ENCODE peak calls at places on chromosomes 11 and 22, in five cellular contexts. F is activated CD8-positive, alpha-beta memory T cell treated with anti-CD3 and anti-CD28 coated beads for 4 hours; I is IMR-90; T is lower lobe of right lung; Z is mesendoderm. X is an unnamed sample.

GRCh38 chr11:7576671-7577225 is 62.9 kb downstream of the PPFIBP2 start:
- DNase-seq in F (no peak), I (peak; percentile 47), T (no peak), Z (peak; percentile 50), X (no peak)

GRCh38 chr11:66069715-66070603 is at the start of gene PACS1:
- DNase-seq in F (peak; percentile 73), I (peak; percentile 73), T (peak; percentile 88), Z (peak; percentile 89), X (peak; percentile 70)

GRCh38 chr11:123409456-123409801 is 20.6 kb upstream of the GRAMD1B start:
- DNase-seq in F (no peak), I (no peak), T (no peak), Z (no peak), X (no peak)

GRCh38 chr22:31120230-31120629 is 2.5 kb upstream of the INPP5J start:
- DNase-seq in F (no peak), I (no peak), T (no peak), Z (no peak), X (no peak)

GRCh38 chr11:131849485-131849884 is 479.1 kb downstream of the NTM start:
- DNase-seq in F (no peak), I (no peak), T (no peak), Z (no peak), X (no peak)

GRCh38 chr11:117239295-117239694 is 6.8 kb downstream of the RNF214 start:
- DNase-seq in F (no peak), I (peak; percentile 96), T (no peak), Z (peak; percentile 42), X (no peak)

GRCh38 chr22:37254867-37255233 is 10.8 kb upstream of the RAC2 start:
- DNase-seq in F (no peak), I (peak; percentile 54), T (no peak), Z (no peak), X (no peak)

GRCh38 chr11:118790357-118791014 is 478 bp downstream of the DDX6 start:
- DNase-seq in F (peak; percentile 14), I (peak; percentile 56), T (peak; percentile 65), Z (peak; percentile 86), X (peak; percentile 49)

GRCh38 chr11:13183094-13183825 is 94.3 kb upstream of the BMAL1 start:
- DNase-seq in F (no peak), I (peak; percentile 54), T (no peak), Z (peak; percentile 32), X (no peak)

GRCh38 chr11:17714356-17714854 is 5.0 kb upstream of the MYOD1 start:
- DNase-seq in F (no peak), I (no peak), T (no peak), Z (no peak), X (no peak)

GRCh38 chr22:35400335-35400680 is 368 bp downstream of the MCM5 start:
- DNase-seq in F (no peak), I (no peak), T (no peak), Z (peak; percentile 39), X (no peak)

GRCh38 chr11:64649304-64649703 is 58.3 kb downstream of the SLC22A12 start:
- DNase-seq in F (no peak), I (no peak), T (no peak), Z (peak; percentile 69), X (no peak)

GRCh38 chr11:86047275-86047991 is 21.5 kb downstream of the PICALM start:
- DNase-seq in F (no peak), I (peak; percentile 54), T (no peak), Z (no peak), X (no peak)

GRCh38 chr11:120625565-120625964 is 114.0 kb downstream of the GRIK4 start:
- DNase-seq in F (no peak), I (no peak), T (no peak), Z (no peak), X (no peak)

GRCh38 chr11:113193894-113194293 is 120.5 kb upstream of the TTC12 start:
- DNase-seq in F (no peak), I (no peak), T (no peak), Z (no peak), X (no peak)

GRCh38 chr11:67648796-67649613 is 1.5 kb downstream of the ACY3 start:
- DNase-seq in F (no peak), I (no peak), T (no peak), Z (no peak), X (no peak)

GRCh38 chr11:125245299-125245698 is 80.7 kb downstream of the PKNOX2 start:
- DNase-seq in F (no peak), I (peak; percentile 4), T (no peak), Z (no peak), X (no peak)

GRCh38 chr11:104784684-104785460 is 113.4 kb downstream of the CASP12 start:
- DNase-seq in F (no peak), I (peak; percentile 23), T (no peak), Z (no peak), X (no peak)

GRCh38 chr11:128627666-128628342 is 40.4 kb upstream of the ETS1 start:
- DNase-seq in F (no peak), I (no peak), T (no peak), Z (peak; percentile 81), X (no peak)

GRCh38 chr22:49301398-49302149 is 526.1 kb downstream of the BRD1 start:
- DNase-seq in F (no peak), I (no peak), T (no peak), Z (no peak), X (peak; percentile 8)

GRCh38 chr11:33551051-33551450 is 149.6 kb downstream of the C11orf91 start:
- DNase-seq in F (no peak), I (peak; percentile 25), T (no peak), Z (no peak), X (no peak)

GRCh38 chr11:62981743-62982142 is 3.0 kb downstream of the SLC22A6 start:
- DNase-seq in F (no peak), I (no peak), T (no peak), Z (peak; percentile 26), X (no peak)

GRCh38 chr11:126414615-126415014 is 59.1 kb downstream of the ST3GAL4 start:
- DNase-seq in F (no peak), I (no peak), T (peak; percentile 39), Z (no peak), X (no peak)

GRCh38 chr11:74255741-74256369 is 55.6 kb downstream of the P4HA3 start:
- DNase-seq in F (peak; percentile 10), I (peak; percentile 63), T (peak; percentile 50), Z (peak; percentile 57), X (no peak)